ENCODE peak calls at places on chromosomes 11 and 22, in ten cellular contexts. Y is NCI-H446; K is stimulated activated CD8-positive, alpha-beta memory T cell treated with anti-CD3 and anti-CD28 coated beads, Interleukin-15, amount 100 ng/mL, for 4 hours; Q is MCF 10A; V is sciatic nerve; Z is WTC11; M is spleen; I is fibroblast of the aortic adventitia; B is CD8-positive, alpha-beta memory T cell; D is GM06990. L is an unnamed sample.

GRCh38 chr11:96338910-96339703 is 3.9 kb downstream of the MAML2 start:
- DNase-seq in Q (peak), M (peak), V (peak), B (peak), I (peak), Z (no peak), D (peak), K (no peak), Y (no peak), L (no peak)

GRCh38 chr22:26673485-26673884 is 16.1 kb downstream of the MIAT start:
- DNase-seq in D (no peak), Q (peak), M (no peak), V (no peak), K (no peak), I (peak), B (no peak), Z (no peak), Y (no peak), L (no peak)

GRCh38 chr11:86737752-86738151 is 62.6 kb upstream of the PRSS23 start:
- DNase-seq in Z (no peak), Y (no peak), Q (peak), M (no peak), K (no peak), V (no peak), B (no peak), I (peak), D (no peak), L (no peak)

GRCh38 chr11:78290293-78291176 is 101.8 kb downstream of the USP35 start:
- DNase-seq in Z (no peak), Y (no peak), I (peak), M (no peak), B (no peak), V (no peak), D (no peak), Q (peak), K (no peak), L (no peak)

GRCh38 chr22:23119492-23120414 is 22.0 kb downstream of the RSPH14 start:
- DNase-seq in Y (no peak), Q (no peak), B (peak), V (no peak), D (no peak), K (peak), I (no peak), Z (no peak), M (no peak), L (no peak)

GRCh38 chr22:29143848-29144785 is 61.6 kb upstream of the EMID1 start:
- DNase-seq in K (no peak), D (no peak), V (no peak), M (no peak), B (no peak), Q (no peak), Y (peak), I (no peak), Z (no peak), L (no peak)

GRCh38 chr11:662689-663274 is 25.7 kb downstream of the DRD4 start:
- DNase-seq in B (no peak), Z (peak), M (peak), Y (peak), Q (peak), K (no peak), I (peak), V (peak), D (no peak), L (peak)

GRCh38 chr22:19820880-19821522 is 33.7 kb downstream of the GNB1L start:
- DNase-seq in Z (no peak), K (no peak), Y (no peak), V (peak), M (peak), I (no peak), D (no peak), B (peak), Q (no peak), L (no peak)

GRCh38 chr11:1349074-1349931 is 39.9 kb upstream of the TOLLIP start:
- DNase-seq in Q (no peak), Y (no peak), B (no peak), V (peak), K (no peak), D (no peak), Z (no peak), I (no peak), M (peak), L (no peak)

GRCh38 chr22:31148953-31149627 is 8.8 kb upstream of the PLA2G3 start:
- DNase-seq in Q (peak), B (no peak), I (peak), V (peak), D (no peak), Y (peak), Z (peak), K (no peak), M (no peak), L (no peak)

GRCh38 chr11:9802291-9802861 is 138.5 kb downstream of the SWAP70 start:
- DNase-seq in K (no peak), D (no peak), M (no peak), B (no peak), Q (peak), I (peak), Z (no peak), Y (peak), V (no peak), L (no peak)

GRCh38 chr22:19497245-19497644 is 17.5 kb downstream of the CDC45 start:
- DNase-seq in I (peak), V (no peak), K (no peak), Q (peak), Z (no peak), D (no peak), Y (peak), B (no peak), M (no peak), L (no peak)

GRCh38 chr11:73321342-73322110 is 13.4 kb downstream of the ARHGEF17 start:
- DNase-seq in Y (no peak), I (peak), D (no peak), Q (no peak), V (no peak), M (no peak), K (no peak), Z (no peak), B (no peak), L (no peak)

GRCh38 chr11:67482275-67482735 is 521 bp upstream of the AIP start:
- DNase-seq in Z (no peak), M (no peak), D (no peak), V (no peak), Y (no peak), Q (no peak), K (no peak), B (no peak), I (no peak), L (no peak)

GRCh38 chr11:101706541-101706940 is 122.7 kb upstream of the TRPC6 start:
- DNase-seq in I (no peak), B (no peak), K (no peak), V (no peak), M (no peak), Z (no peak), D (no peak), Y (no peak), Q (peak), L (no peak)

GRCh38 chr11:90204832-90205646 is 17.8 kb downstream of the CHORDC1 start:
- DNase-seq in I (peak), D (peak), M (no peak), Q (peak), Z (no peak), Y (peak), V (no peak), B (no peak), K (no peak), L (no peak)

GRCh38 chr11:117584056-117584830 is 212.8 kb downstream of the DSCAML1 start:
- DNase-seq in Y (peak), M (no peak), I (peak), Q (no peak), K (no peak), Z (no peak), D (no peak), B (no peak), V (peak), L (no peak)

GRCh38 chr11:118437736-118438125 is 1.4 kb downstream of the KMT2A start:
- DNase-seq in M (peak), B (peak), D (no peak), Q (peak), V (peak), Z (peak), K (no peak), Y (no peak), I (no peak), L (no peak)

GRCh38 chr11:74265256-74265655 is 46.2 kb downstream of the P4HA3 start:
- DNase-seq in B (no peak), V (no peak), I (no peak), K (no peak), Y (no peak), M (no peak), Z (no peak), Q (no peak), D (no peak), L (no peak)

GRCh38 chr11:57903441-57904123 is 120.1 kb upstream of the OR9Q1 start:
- DNase-seq in Z (no peak), K (peak), M (no peak), B (no peak), Y (no peak), I (no peak), Q (peak), D (peak), V (no peak), L (peak)

GRCh38 chr11:2912498-2912897 is 16.7 kb downstream of the PHLDA2 start:
- DNase-seq in Y (peak), V (no peak), Z (no peak), K (no peak), M (no peak), I (peak), Q (peak), D (no peak), B (no peak), L (no peak)

GRCh38 chr11:109371444-109372176 is 50.4 kb upstream of the C11orf87 start:
- DNase-seq in Y (no peak), V (no peak), Q (no peak), B (no peak), M (no peak), I (peak), D (no peak), K (no peak), Z (no peak), L (no peak)

GRCh38 chr11:106917973-106918372 is 100.3 kb downstream of the GUCY1A2 start:
- DNase-seq in Q (no peak), Y (peak), K (no peak), M (no peak), D (no peak), Z (peak), I (peak), B (no peak), V (no peak), L (no peak)

GRCh38 chr11:88181776-88182175 is 6.5 kb upstream of the RAB38 start:
- DNase-seq in Q (peak), I (no peak), V (no peak), M (no peak), K (no peak), Y (no peak), B (no peak), Z (no peak), D (no peak), L (no peak)

GRCh38 chr22:27045103-27045940 is 387.9 kb downstream of the MIAT start:
- DNase-seq in Z (no peak), I (peak), B (no peak), V (no peak), M (no peak), D (no peak), Q (peak), K (no peak), Y (peak), L (no peak)

GRCh38 chr22:39090426-39091064 is 6.5 kb upstream of the APOBEC3H start:
- DNase-seq in V (no peak), Y (no peak), M (peak), B (peak), K (peak), Z (no peak), I (no peak), Q (peak), D (no peak), L (no peak)

GRCh38 chr11:111260761-111261160 is 15.2 kb downstream of the POU2AF2 start:
- DNase-seq in D (no peak), M (no peak), Q (no peak), K (no peak), Y (no peak), B (no peak), V (no peak), I (no peak), Z (no peak), L (no peak)

GRCh38 chr22:49815641-49816071 is 12.0 kb downstream of the BRD1 start:
- DNase-seq in Z (no peak), I (no peak), V (no peak), K (no peak), Q (no peak), Y (no peak), M (no peak), D (no peak), B (no peak), L (no peak)

GRCh38 chr22:20509344-20510047 is 2.1 kb downstream of the MED15 start:
- DNase-seq in Z (no peak), V (peak), K (peak), I (peak), Y (no peak), D (no peak), Q (peak), B (peak), M (peak), L (no peak)

GRCh38 chr11:57370251-57370650 is 10.7 kb downstream of the PRG3 start:
- DNase-seq in Y (no peak), D (no peak), B (no peak), V (no peak), Z (no peak), K (no peak), I (peak), M (no peak), Q (peak), L (no peak)

GRCh38 chr11:7060828-7061227 is 28.0 kb upstream of the RBMXL2 start:
- DNase-seq in D (no peak), Q (peak), M (no peak), B (no peak), K (no peak), I (peak), Y (no peak), V (no peak), Z (no peak), L (no peak)

GRCh38 chr11:112451250-112451649 is 190.6 kb upstream of the PLET1 start:
- DNase-seq in Z (no peak), I (no peak), B (no peak), Y (no peak), M (no peak), D (no peak), Q (no peak), K (no peak), V (no peak), L (no peak)

GRCh38 chr11:33747969-33748368 is 11.7 kb upstream of the CD59 start:
- DNase-seq in M (no peak), Y (peak), Q (no peak), K (no peak), I (peak), V (no peak), B (no peak), D (no peak), Z (no peak), L (no peak)

GRCh38 chr11:121466063-121466794 is 13.5 kb upstream of the SORL1-AS1 start:
- DNase-seq in Z (peak), V (peak), Q (peak), I (peak), M (no peak), B (no peak), D (peak), K (no peak), Y (peak), L (no peak)

GRCh38 chr11:65316311-65316978 is 1.8 kb downstream of the CDC42EP2 start:
- DNase-seq in I (peak), V (no peak), Q (peak), M (no peak), D (no peak), B (no peak), Z (no peak), K (no peak), Y (no peak), L (no peak)

GRCh38 chr11:130156108-130157022 is 3.2 kb upstream of the ST14 start:
- DNase-seq in K (no peak), B (no peak), Y (no peak), D (no peak), Q (peak), Z (no peak), M (no peak), I (no peak), V (no peak), L (no peak)

L was measured in GM12892.